ENCODE peak calls at places on chromosomes 2 and 18, in eight cellular contexts. G is HEK293T; P is central memory CD4-positive, alpha-beta T cell; A is NCI-H524; B is ureter; U is pancreas; Z is amniotic stem cell; D is activated CD8-positive, alpha-beta memory T cell treated with anti-CD3 and anti-CD28 coated beads for 24 hours. S is an unnamed sample.

GRCh38 chr2:176638167-176639015 is 369.1 kb downstream of the MTX2 start:
- DNase-seq in G (peak), P (peak), A (no peak), B (peak), U (peak), Z (peak), D (peak), S (peak)

GRCh38 chr18:26073742-26074141 is 16.7 kb downstream of the SS18 start:
- DNase-seq in G (no peak), P (no peak), A (no peak), B (no peak), U (no peak), Z (no peak), D (no peak), S (no peak)

GRCh38 chr2:9178905-9179571 is 27.6 kb upstream of the ASAP2 start:
- DNase-seq in G (no peak), P (no peak), A (no peak), B (peak), U (peak), Z (peak), D (no peak), S (no peak)

GRCh38 chr18:48902023-48902855 is 48.5 kb downstream of the SMAD7 start:
- DNase-seq in G (peak), P (no peak), A (no peak), B (peak), U (peak), Z (peak), D (no peak), S (no peak)

GRCh38 chr18:48850891-48851302 is 99.9 kb downstream of the SMAD7 start:
- DNase-seq in G (no peak), P (no peak), A (no peak), B (no peak), U (no peak), Z (no peak), D (no peak), S (no peak)

GRCh38 chr2:191250400-191250799 is 5.2 kb downstream of the MYO1B start:
- DNase-seq in G (no peak), P (no peak), A (no peak), B (no peak), U (no peak), Z (no peak), D (no peak), S (no peak)

GRCh38 chr2:220259656-220260055 is 632.2 kb downstream of the SLC4A3 start:
- DNase-seq in G (no peak), P (no peak), A (no peak), B (no peak), U (no peak), Z (no peak), D (no peak), S (no peak)

GRCh38 chr2:165582409-165582808 is 112.9 kb downstream of the CSRNP3 start:
- DNase-seq in G (no peak), P (no peak), A (no peak), B (no peak), U (no peak), Z (no peak), D (no peak), S (no peak)

GRCh38 chr18:34342960-34343359 is 118.2 kb upstream of the NOL4 start:
- DNase-seq in G (no peak), P (no peak), A (no peak), B (no peak), U (no peak), Z (no peak), D (no peak), S (no peak)

GRCh38 chr2:70771446-70771845 is 3.4 kb upstream of the ADD2 start:
- DNase-seq in G (no peak), P (no peak), A (no peak), B (no peak), U (no peak), Z (no peak), D (no peak), S (no peak)

GRCh38 chr2:105072039-105072438 is 34.2 kb downstream of the MRPS9 start:
- DNase-seq in G (no peak), P (no peak), A (no peak), B (no peak), U (no peak), Z (no peak), D (no peak), S (peak)

GRCh38 chr2:74498500-74499268 is 719 bp downstream of the LBX2 start:
- DNase-seq in G (no peak), P (no peak), A (no peak), B (no peak), U (no peak), Z (no peak), D (peak), S (no peak)

GRCh38 chr2:96767135-96767871 is 6.6 kb downstream of the CNNM4 start:
- DNase-seq in G (no peak), P (no peak), A (no peak), B (no peak), U (no peak), Z (no peak), D (no peak), S (no peak)

GRCh38 chr18:76491436-76491800 is 3.6 kb downstream of the ZNF516 start:
- DNase-seq in G (peak), P (peak), A (peak), B (peak), U (peak), Z (peak), D (no peak), S (peak)

GRCh38 chr2:21282515-21282898 is 158.7 kb downstream of the TDRD15 start:
- DNase-seq in G (no peak), P (no peak), A (no peak), B (no peak), U (no peak), Z (no peak), D (no peak), S (no peak)

GRCh38 chr2:215748446-215748845 is 264.9 kb downstream of the MREG start:
- DNase-seq in G (no peak), P (no peak), A (no peak), B (no peak), U (peak), Z (no peak), D (no peak), S (no peak)

GRCh38 chr2:37829202-37829601 is 95.9 kb upstream of the RMDN2 start:
- DNase-seq in G (no peak), P (no peak), A (no peak), B (no peak), U (no peak), Z (peak), D (no peak), S (no peak)

GRCh38 chr2:186309901-186310300 is 176.2 kb upstream of the ZC3H15 start:
- DNase-seq in G (no peak), P (no peak), A (no peak), B (no peak), U (no peak), Z (no peak), D (no peak), S (no peak)

GRCh38 chr2:143128681-143129580 is at the start of gene ARHGAP15:
- DNase-seq in G (no peak), P (peak), A (no peak), B (peak), U (no peak), Z (no peak), D (peak), S (peak)

GRCh38 chr2:240429341-240429871 is 6.1 kb upstream of the GPC1 start:
- DNase-seq in G (no peak), P (no peak), A (no peak), B (peak), U (peak), Z (no peak), D (no peak), S (no peak)

GRCh38 chr2:160220545-160221009 is 20.5 kb upstream of the ITGB6 start:
- DNase-seq in G (no peak), P (no peak), A (no peak), B (peak), U (no peak), Z (no peak), D (no peak), S (peak)

GRCh38 chr2:216666461-216667233 is 28.7 kb downstream of the IGFBP5 start:
- DNase-seq in G (peak), P (peak), A (peak), B (peak), U (peak), Z (peak), D (peak), S (peak)

GRCh38 chr2:209383212-209383611 is 40.6 kb upstream of the MAP2 start:
- DNase-seq in G (no peak), P (no peak), A (no peak), B (no peak), U (no peak), Z (no peak), D (no peak), S (no peak)

GRCh38 chr2:64456298-64456697 is 2.3 kb downstream of the LGALSL start:
- DNase-seq in G (no peak), P (no peak), A (no peak), B (no peak), U (peak), Z (no peak), D (no peak), S (no peak)

GRCh38 chr2:191646612-191646902 is 31.4 kb upstream of the NABP1 start:
- DNase-seq in G (no peak), P (no peak), A (no peak), B (no peak), U (no peak), Z (no peak), D (no peak), S (no peak)

GRCh38 chr18:50061876-50062517 is 132.9 kb downstream of the MYO5B start:
- DNase-seq in G (no peak), P (no peak), A (no peak), B (no peak), U (no peak), Z (no peak), D (no peak), S (no peak)

GRCh38 chr2:65377556-65378307 is 54.7 kb downstream of the SPRED2 start:
- DNase-seq in G (no peak), P (no peak), A (no peak), B (no peak), U (no peak), Z (peak), D (no peak), S (peak)

GRCh38 chr2:134676960-134677359 is 41.8 kb downstream of the TMEM163 start:
- DNase-seq in G (no peak), P (no peak), A (no peak), B (no peak), U (no peak), Z (no peak), D (no peak), S (no peak)

GRCh38 chr2:41954304-41955291 is 93.2 kb upstream of the PKDCC start:
- DNase-seq in G (no peak), P (no peak), A (no peak), B (no peak), U (no peak), Z (no peak), D (no peak), S (no peak)

GRCh38 chr2:134499307-134499706 is 219.5 kb downstream of the TMEM163 start:
- DNase-seq in G (no peak), P (no peak), A (no peak), B (no peak), U (no peak), Z (no peak), D (no peak), S (no peak)

GRCh38 chr2:120424274-120424796 is 78.4 kb downstream of the INHBB start:
- DNase-seq in G (no peak), P (no peak), A (no peak), B (peak), U (no peak), Z (no peak), D (peak), S (no peak)

GRCh38 chr2:85420743-85421705 is 2.5 kb downstream of the SH2D6 start:
- DNase-seq in G (peak), P (peak), A (peak), B (peak), U (peak), Z (no peak), D (peak), S (peak)

GRCh38 chr2:237980751-237981150 is 13.9 kb downstream of the UBE2F start:
- DNase-seq in G (no peak), P (no peak), A (no peak), B (no peak), U (no peak), Z (no peak), D (peak), S (no peak)

GRCh38 chr18:68666316-68666715 is 48.6 kb downstream of the TMX3 start:
- DNase-seq in G (no peak), P (no peak), A (no peak), B (no peak), U (no peak), Z (no peak), D (no peak), S (no peak)

S was measured in stimulated activated naive CD8-positive, alpha-beta T cell treated with anti-CD3 and anti-CD28 coated beads, Interleukin-15, amount 100 ng/mL, for 72 hours.